ENCODE peak calls at places on chromosomes 2 and 18, in six cellular contexts. V, O, K, B, I and H are unnamed samples.

GRCh38 chr18:30889582-30890301 is 152.8 kb downstream of the DSC3 start:
- DNase-seq in V (peak; percentile 21), O (peak; percentile 40), K (no peak), B (no peak), I (peak; percentile 71), H (peak; percentile 41)

GRCh38 chr2:58405341-58405740 is 164.2 kb upstream of the FANCL start:
- DNase-seq in V (no peak), O (no peak), K (no peak), B (no peak), I (no peak), H (no peak)

GRCh38 chr2:181810823-181811695 is 80.5 kb upstream of the ITPRID2 start:
- DNase-seq in V (peak; percentile 55), O (no peak), K (peak; percentile 93), B (no peak), I (peak; percentile 86), H (no peak)

GRCh38 chr2:235414422-235414821 is 79.4 kb upstream of the AGAP1 start:
- DNase-seq in V (no peak), O (no peak), K (no peak), B (no peak), I (no peak), H (no peak)

GRCh38 chr2:229610871-229611270 is 103.5 kb downstream of the DNER start:
- DNase-seq in V (no peak), O (no peak), K (peak; percentile 51), B (no peak), I (no peak), H (no peak)

GRCh38 chr2:37350917-37351316 is 6.5 kb downstream of the QPCT start:
- DNase-seq in V (no peak), O (no peak), K (no peak), B (no peak), I (peak; percentile 2), H (no peak)

GRCh38 chr2:173972636-173973035 is 7.5 kb upstream of the SP3 start:
- DNase-seq in V (peak; percentile 54), O (no peak), K (peak; percentile 60), B (no peak), I (peak; percentile 38), H (no peak)

GRCh38 chr2:230627806-230628724 is 84.6 kb upstream of the CAB39 start:
- DNase-seq in V (no peak), O (no peak), K (peak; percentile 78), B (no peak), I (no peak), H (no peak)

GRCh38 chr2:216348909-216349308 is 23.4 kb downstream of the MARCHF4 start:
- DNase-seq in V (peak; percentile 36), O (no peak), K (peak; percentile 91), B (no peak), I (peak; percentile 76), H (no peak)

GRCh38 chr2:32678825-32679224 is 51.0 kb downstream of the TTC27 start:
- DNase-seq in V (no peak), O (no peak), K (peak; percentile 73), B (no peak), I (peak; percentile 31), H (no peak)

GRCh38 chr2:9380702-9381628 is 42.4 kb downstream of the ITGB1BP1 start:
- DNase-seq in V (no peak), O (no peak), K (peak; percentile 95), B (no peak), I (peak; percentile 94), H (no peak)

GRCh38 chr2:5093056-5093455 is 599.1 kb upstream of the SOX11 start:
- DNase-seq in V (peak; percentile 53), O (no peak), K (no peak), B (no peak), I (no peak), H (no peak)

GRCh38 chr2:105580870-105581567 is 163.7 kb upstream of the NCK2 start:
- DNase-seq in V (no peak), O (no peak), K (no peak), B (no peak), I (no peak), H (no peak)

GRCh38 chr18:36504928-36505327 is 207.4 kb downstream of the FHOD3 start:
- DNase-seq in V (no peak), O (no peak), K (peak; percentile 25), B (no peak), I (no peak), H (no peak)

GRCh38 chr2:234852941-234853340 is 98.9 kb upstream of the SH3BP4 start:
- DNase-seq in V (no peak), O (no peak), K (no peak), B (no peak), I (no peak), H (no peak)

GRCh38 chr2:61420986-61421546 is 49.8 kb downstream of the USP34 start:
- DNase-seq in V (no peak), O (no peak), K (no peak), B (no peak), I (no peak), H (no peak)

GRCh38 chr2:209958016-209958415 is 44.4 kb upstream of the RPE start:
- DNase-seq in V (no peak), O (no peak), K (no peak), B (no peak), I (no peak), H (no peak)

GRCh38 chr2:159168707-159169106 is 117.8 kb downstream of the WDSUB1 start:
- DNase-seq in V (no peak), O (no peak), K (peak; percentile 29), B (no peak), I (peak; percentile 29), H (no peak)

GRCh38 chr2:174688079-174688478 is 76.2 kb downstream of the CHRNA1 start:
- DNase-seq in V (peak; percentile 69), O (no peak), K (peak; percentile 61), B (no peak), I (peak; percentile 49), H (no peak)

GRCh38 chr2:73089270-73090030 is 17.9 kb upstream of the SFXN5 start:
- DNase-seq in V (peak; percentile 96), O (no peak), K (peak; percentile 100), B (no peak), I (peak; percentile 98), H (no peak)

GRCh38 chr2:203105996-203106395 is 91.3 kb downstream of the NBEAL1 start:
- DNase-seq in V (peak; percentile 87), O (no peak), K (no peak), B (no peak), I (no peak), H (no peak)

GRCh38 chr2:35651688-35652323 is 703.8 kb upstream of the CRIM1 start:
- DNase-seq in V (no peak), O (no peak), K (no peak), B (no peak), I (no peak), H (no peak)

GRCh38 chr18:10041180-10041579 is 127.4 kb downstream of the VAPA start:
- DNase-seq in V (no peak), O (no peak), K (peak; percentile 57), B (no peak), I (peak; percentile 98), H (no peak)

GRCh38 chr2:27407798-27408491 is 1.4 kb downstream of the PPM1G start:
- DNase-seq in V (peak; percentile 73), O (peak; percentile 46), K (peak; percentile 73), B (peak; percentile 50), I (peak; percentile 65), H (peak; percentile 60)

GRCh38 chr2:161586517-161587167 is 37.6 kb upstream of the SLC4A10 start:
- DNase-seq in V (peak; percentile 57), O (peak; percentile 30), K (peak; percentile 25), B (no peak), I (peak; percentile 31), H (no peak)

GRCh38 chr2:68368657-68369339 is 3.7 kb downstream of the PLEK start:
- DNase-seq in V (peak; percentile 65), O (peak; percentile 20), K (peak; percentile 81), B (no peak), I (peak; percentile 75), H (no peak)

GRCh38 chr2:101717041-101717817 is 19.7 kb downstream of the MAP4K4 start:
- DNase-seq in V (no peak), O (no peak), K (no peak), B (no peak), I (no peak), H (no peak)

GRCh38 chr2:85071096-85071495 is 62.1 kb upstream of the TCF7L1 start:
- DNase-seq in V (no peak), O (no peak), K (peak; percentile 29), B (no peak), I (no peak), H (no peak)

GRCh38 chr2:85078536-85078935 is 54.7 kb upstream of the TCF7L1 start:
- DNase-seq in V (no peak), O (no peak), K (no peak), B (no peak), I (no peak), H (no peak)

GRCh38 chr2:85076618-85077274 is 56.4 kb upstream of the TCF7L1 start:
- DNase-seq in V (no peak), O (no peak), K (no peak), B (no peak), I (no peak), H (no peak)

DNA sequence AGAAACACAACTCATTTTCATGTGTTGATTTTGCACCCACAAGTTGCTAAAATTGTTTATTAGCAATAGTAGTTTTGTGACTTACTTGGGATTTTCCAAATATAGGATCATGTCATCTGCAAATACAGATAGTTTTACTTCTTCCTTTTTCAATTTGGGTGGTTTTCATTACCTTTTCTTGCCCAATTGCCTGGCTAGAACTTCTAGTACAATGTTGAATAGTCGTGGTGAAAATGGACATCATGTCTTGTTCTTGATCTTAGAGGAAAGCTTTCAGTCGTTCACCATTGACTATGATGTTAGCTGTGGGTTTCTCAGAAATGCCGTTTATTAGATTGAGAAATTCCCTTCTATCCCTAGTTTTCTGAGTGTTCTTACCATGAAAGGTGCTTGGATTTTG is 60.1 kb upstream of the TCF7L1 start:
- DNase-seq in V (no peak), O (no peak), K (no peak), B (no peak), I (no peak), H (no peak)
- H4K91ac ChIP-seq in V (no peak overlapping the region), O (no peak overlapping the region), K (no peak overlapping the region), B (no peak overlapping the region), I (no peak overlapping the region), H (no peak overlapping the region)

DNA sequence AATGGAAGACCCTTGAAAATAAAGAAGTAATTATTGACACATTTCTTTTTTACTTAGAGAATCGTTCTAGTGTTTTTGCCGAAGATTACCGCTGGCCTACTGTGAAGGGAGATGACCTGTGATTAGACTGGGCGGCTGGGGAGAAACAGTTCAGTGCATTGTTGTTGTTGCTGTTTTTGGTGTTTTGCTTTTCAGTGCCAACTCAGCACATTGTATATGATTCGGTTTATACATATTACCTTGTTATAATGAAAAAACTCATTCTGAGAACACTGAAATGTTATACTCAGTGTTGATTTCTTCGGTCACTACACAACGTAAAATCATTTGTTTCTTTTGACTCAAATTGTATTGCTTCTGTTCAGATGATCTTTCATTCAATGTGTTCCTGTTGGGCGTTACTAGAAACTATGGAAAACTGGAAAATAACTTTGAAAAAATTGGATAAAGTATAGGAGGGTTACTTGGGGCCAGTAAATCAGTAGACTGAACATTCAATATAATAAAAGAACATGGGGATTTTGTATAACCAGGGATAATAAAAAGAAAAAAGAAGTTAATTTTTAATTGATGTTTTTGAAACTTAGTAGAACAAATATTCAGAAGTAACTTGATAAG is 3.3 kb downstream of the PMAIP1 start:
- DNase-seq in V (no peak), O (no peak), K (no peak), B (no peak), I (no peak), H (no peak)
- H2BK120ac ChIP-seq in V (no peak overlapping the region), O (no peak overlapping the region), K (no peak overlapping the region), B (no peak overlapping the region), I (no peak overlapping the region), H (no peak overlapping the region)

GRCh38 chr18:3192286-3192685 is 27.5 kb downstream of the MYOM1 start:
- DNase-seq in V (no peak), O (no peak), K (no peak), B (no peak), I (no peak), H (no peak)
- H4K91ac ChIP-seq in V (no peak overlapping the region), O (no peak overlapping the region), K (no peak overlapping the region), B (no peak overlapping the region), I (no peak overlapping the region), H (no peak overlapping the region)

GRCh38 chr2:189217041-189217440 is 37.5 kb upstream of the COL5A2 start:
- DNase-seq in V (peak; percentile 6), O (no peak), K (no peak), B (no peak), I (no peak), H (no peak)
- H2BK120ac ChIP-seq in V (no peak overlapping the region), O (no peak overlapping the region), K (peak overlapping the region; percentile 90), B (peak overlapping the region; percentile 11), I (peak overlapping the region; percentile 27), H (no peak overlapping the region)